ENCODE peak calls at places on chromosomes 13 and 19, in eight cellular contexts. Q is naive thymus-derived CD4-positive, alpha-beta T cell; K is tibial nerve; X is gastrocnemius medialis; N is ascending aorta; R is H1; T is Peyer's patch; D is heart right ventricle. B is an unnamed sample.

GRCh38 chr19:17579523-17580244 is 24.2 kb downstream of the COLGALT1 start:
- DNase-seq in Q (no peak), K (peak; percentile 61), X (peak; percentile 36), N (no peak), R (peak; percentile 95), T (peak; percentile 45), D (peak; percentile 55), B (no peak)

GRCh38 chr13:71874490-71874889 is 7.5 kb upstream of the DACH1 start:
- DNase-seq in Q (no peak), K (no peak), X (no peak), N (no peak), R (no peak), T (no peak), D (no peak), B (no peak)

GRCh38 chr19:53019684-53020083 is 6.0 kb downstream of the ERVV-1 start:
- DNase-seq in Q (no peak), K (no peak), X (no peak), N (no peak), R (peak; percentile 74), T (no peak), D (no peak), B (no peak)

GRCh38 chr13:51453959-51454703 is 1.3 kb upstream of the INTS6 start:
- DNase-seq in Q (no peak), K (no peak), X (peak; percentile 26), N (peak; percentile 67), R (no peak), T (peak; percentile 25), D (peak; percentile 22), B (no peak)

GRCh38 chr13:50914301-50914700 is 4.7 kb downstream of the RNASEH2B start:
- DNase-seq in Q (no peak), K (no peak), X (no peak), N (no peak), R (no peak), T (no peak), D (no peak), B (no peak)

GRCh38 chr19:56252699-56253422 is 19.7 kb upstream of the EDDM13 start:
- DNase-seq in Q (peak; percentile 51), K (peak; percentile 25), X (peak; percentile 28), N (peak; percentile 64), R (peak; percentile 98), T (peak; percentile 62), D (peak; percentile 85), B (peak; percentile 72)

GRCh38 chr13:94710881-94711560 is 1.3 kb downstream of the SOX21 start:
- DNase-seq in Q (no peak), K (no peak), X (no peak), N (no peak), R (peak; percentile 78), T (no peak), D (no peak), B (no peak)

GRCh38 chr13:31790992-31791391 is 51.7 kb downstream of the RXFP2 start:
- DNase-seq in Q (no peak), K (no peak), X (no peak), N (no peak), R (no peak), T (no peak), D (no peak), B (no peak)

GRCh38 chr19:43469160-43469480 is 3.7 kb upstream of the LYPD3 start:
- DNase-seq in Q (peak; percentile 74), K (no peak), X (no peak), N (no peak), R (no peak), T (no peak), D (no peak), B (no peak)

GRCh38 chr13:79810671-79811070 is 329.7 kb downstream of the NDFIP2 start:
- DNase-seq in Q (no peak), K (no peak), X (no peak), N (no peak), R (no peak), T (no peak), D (no peak), B (no peak)

GRCh38 chr13:59542303-59542702 is 621.4 kb downstream of the DIAPH3 start:
- DNase-seq in Q (no peak), K (no peak), X (no peak), N (no peak), R (no peak), T (no peak), D (no peak), B (no peak)

GRCh38 chr13:77860621-77861020 is 58.0 kb downstream of the EDNRB start:
- DNase-seq in Q (no peak), K (no peak), X (no peak), N (no peak), R (no peak), T (no peak), D (no peak), B (no peak)

GRCh38 chr13:39561971-39562370 is 41.0 kb downstream of the LHFPL6 start:
- DNase-seq in Q (no peak), K (no peak), X (no peak), N (no peak), R (no peak), T (no peak), D (no peak), B (no peak)

GRCh38 chr19:2613507-2614295 is 88.8 kb downstream of the GNG7 start:
- DNase-seq in Q (peak; percentile 50), K (no peak), X (no peak), N (no peak), R (peak; percentile 83), T (peak; percentile 59), D (peak; percentile 53), B (peak; percentile 25)

GRCh38 chr13:26943748-26944147 is 183.2 kb upstream of the GPR12 start:
- DNase-seq in Q (no peak), K (no peak), X (no peak), N (no peak), R (no peak), T (no peak), D (no peak), B (no peak)

GRCh38 chr13:36051082-36051481 is 80.1 kb downstream of the DCLK1 start:
- DNase-seq in Q (no peak), K (no peak), X (no peak), N (no peak), R (no peak), T (no peak), D (no peak), B (no peak)

GRCh38 chr13:19795956-19796355 is 13.2 kb upstream of the PSPC1 start:
- DNase-seq in Q (no peak), K (no peak), X (no peak), N (no peak), R (no peak), T (no peak), D (no peak), B (no peak)

GRCh38 chr19:46697142-46697960 is 19.6 kb downstream of the PRKD2 start:
- DNase-seq in Q (no peak), K (peak; percentile 84), X (peak; percentile 78), N (peak; percentile 87), R (peak; percentile 99), T (peak; percentile 31), D (peak; percentile 87), B (peak; percentile 93)

GRCh38 chr13:31824705-31825512 is 85.6 kb downstream of the RXFP2 start:
- DNase-seq in Q (no peak), K (no peak), X (no peak), N (no peak), R (no peak), T (no peak), D (no peak), B (no peak)

GRCh38 chr13:76383671-76384461 is 502.3 kb downstream of the KCTD12 start:
- DNase-seq in Q (no peak), K (no peak), X (peak; percentile 13), N (no peak), R (no peak), T (no peak), D (no peak), B (no peak)

GRCh38 chr13:27006519-27007161 is 165.0 kb downstream of the USP12 start:
- DNase-seq in Q (no peak), K (no peak), X (no peak), N (no peak), R (peak; percentile 68), T (no peak), D (no peak), B (no peak)

GRCh38 chr19:10961763-10962536 is 1.1 kb downstream of the SMARCA4 start:
- DNase-seq in Q (no peak), K (no peak), X (no peak), N (no peak), R (no peak), T (no peak), D (no peak), B (no peak)

GRCh38 chr19:10964903-10965302 is 4.1 kb downstream of the SMARCA4 start:
- DNase-seq in Q (no peak), K (no peak), X (no peak), N (no peak), R (no peak), T (no peak), D (no peak), B (no peak)

GRCh38 chr19:10965398-10965797 is 4.6 kb downstream of the SMARCA4 start:
- DNase-seq in Q (no peak), K (no peak), X (no peak), N (no peak), R (no peak), T (no peak), D (no peak), B (no peak)

GRCh38 chr19:10962863-10963262 is 2.0 kb downstream of the SMARCA4 start:
- DNase-seq in Q (no peak), K (no peak), X (no peak), N (no peak), R (no peak), T (no peak), D (no peak), B (no peak)

GRCh38 chr19:10963865-10964264 is 3.0 kb downstream of the SMARCA4 start:
- DNase-seq in Q (no peak), K (no peak), X (no peak), N (no peak), R (no peak), T (no peak), D (no peak), B (no peak)
- H3K4me1 ChIP-seq in Q (peaks cover 28% of the 10 kb centered on the region), K (peaks cover 10% of the 10 kb centered on the region), X (peaks cover 24% of the 10 kb centered on the region), N (peaks cover 3% of the 10 kb centered on the region), R (no peaks in the 10 kb centered on the region), T (peaks cover 8% of the 10 kb centered on the region), D (peaks cover 25% of the 10 kb centered on the region), B (peaks cover 32% of the 10 kb centered on the region)

DNA sequence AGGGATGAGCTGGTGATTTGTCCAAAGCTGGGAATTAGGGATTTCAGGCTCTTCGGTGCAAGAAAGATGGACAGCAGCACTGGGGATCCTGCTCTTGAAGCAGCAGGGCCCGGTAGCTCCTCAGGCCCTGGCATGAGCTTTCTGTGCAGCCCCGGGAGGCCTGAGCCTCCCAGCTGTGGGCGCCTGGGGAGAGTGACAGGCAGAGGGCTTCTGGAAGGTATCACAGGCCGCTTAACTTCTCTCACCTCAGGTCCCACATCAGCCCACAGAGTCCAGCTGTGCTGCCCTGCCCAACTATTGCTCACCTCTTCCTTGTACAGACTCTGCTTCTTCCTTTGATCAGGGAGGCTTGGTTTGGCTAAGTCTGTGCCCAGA is 14.6 kb upstream of the ZNF536 start:
- DNase-seq in Q (no peak), K (no peak), X (no peak), N (peak; percentile 15), R (no peak), T (no peak), D (no peak), B (no peak)
- H3K27ac ChIP-seq in Q (no peak overlapping the region), K (no peak overlapping the region), X (no peak overlapping the region), N (no peak overlapping the region), R (no peak overlapping the region), T (no peak overlapping the region), D (no peak overlapping the region), B (no peak overlapping the region)

GRCh38 chr13:112898786-112899617 is 70.0 kb upstream of the MCF2L start:
- DNase-seq in Q (no peak), K (no peak), X (no peak), N (peak; percentile 56), R (no peak), T (no peak), D (no peak), B (no peak)
- H3K27me3 ChIP-seq in Q (no peaks in the 10 kb centered on the region), K (peaks cover 64% of the 10 kb centered on the region), X (peaks cover 45% of the 10 kb centered on the region), N (peaks cover 11% of the 10 kb centered on the region), R (no peaks in the 10 kb centered on the region), T (no peaks in the 10 kb centered on the region), D (peaks cover 37% of the 10 kb centered on the region), B (peaks cover 87% of the 10 kb centered on the region)

GRCh38 chr19:28291874-28292273 is 921.1 kb downstream of the UQCRFS1 start:
- DNase-seq in Q (no peak), K (no peak), X (no peak), N (no peak), R (no peak), T (no peak), D (no peak), B (no peak)
- H3K4me1 ChIP-seq in Q (no peaks in the 10 kb centered on the region), K (peaks cover 18% of the 10 kb centered on the region), X (no peaks in the 10 kb centered on the region), N (no peaks in the 10 kb centered on the region), R (peaks cover 19% of the 10 kb centered on the region), T (no peaks in the 10 kb centered on the region), D (no peaks in the 10 kb centered on the region), B (no peaks in the 10 kb centered on the region)

B was measured in tibial artery.